ENCODE peak calls at places on chromosomes 2 and 18, in six cellular contexts. One of them, this sample, is unnamed.

GRCh38 chr2:238225911-238226697 is 13.7 kb downstream of the HES6 start:
- DNase-seq in HCEC 1CT: no peak
- DNase-seq in HuH-7: no peak
- DNase-seq in kidney tubule cell: no peak
- DNase-seq in DMS153: no peak
- DNase-seq in T-helper 22 cell: no peak
- DNase-seq in this sample: no peak

GRCh38 chr18:27713037-27713726 is 463.7 kb downstream of the CDH2 start:
- DNase-seq in HCEC 1CT: no peak
- DNase-seq in HuH-7: no peak
- DNase-seq in kidney tubule cell: no peak
- DNase-seq in DMS153: peak; percentile 81
- DNase-seq in T-helper 22 cell: no peak
- DNase-seq in this sample: no peak

GRCh38 chr2:43131890-43132522 is 94.4 kb downstream of the ZFP36L2 start:
- DNase-seq in HCEC 1CT: no peak
- DNase-seq in HuH-7: no peak
- DNase-seq in kidney tubule cell: no peak
- DNase-seq in DMS153: no peak
- DNase-seq in T-helper 22 cell: no peak
- DNase-seq in this sample: no peak

GRCh38 chr18:55763298-55763697 is 175.3 kb upstream of the TCF4 start:
- DNase-seq in HCEC 1CT: peak; percentile 58
- DNase-seq in HuH-7: no peak
- DNase-seq in kidney tubule cell: peak; percentile 96
- DNase-seq in DMS153: no peak
- DNase-seq in T-helper 22 cell: no peak
- DNase-seq in this sample: peak; percentile 59

GRCh38 chr2:215137741-215138340 is 585 bp downstream of the ABCA12 start:
- DNase-seq in HCEC 1CT: peak; percentile 56
- DNase-seq in HuH-7: no peak
- DNase-seq in kidney tubule cell: peak; percentile 71
- DNase-seq in DMS153: peak; percentile 30
- DNase-seq in T-helper 22 cell: no peak
- DNase-seq in this sample: no peak

GRCh38 chr2:110796724-110797301 is 64.4 kb downstream of the ACOXL start:
- DNase-seq in HCEC 1CT: no peak
- DNase-seq in HuH-7: no peak
- DNase-seq in kidney tubule cell: no peak
- DNase-seq in DMS153: no peak
- DNase-seq in T-helper 22 cell: no peak
- DNase-seq in this sample: no peak

GRCh38 chr2:26647981-26648380 is 6.8 kb upstream of the CIB4 start:
- DNase-seq in HCEC 1CT: no peak
- DNase-seq in HuH-7: no peak
- DNase-seq in kidney tubule cell: no peak
- DNase-seq in DMS153: no peak
- DNase-seq in T-helper 22 cell: no peak
- DNase-seq in this sample: no peak

GRCh38 chr2:229071292-229071976 is 199.7 kb downstream of the PID1 start:
- DNase-seq in HCEC 1CT: peak; percentile 24
- DNase-seq in HuH-7: no peak
- DNase-seq in kidney tubule cell: no peak
- DNase-seq in DMS153: no peak
- DNase-seq in T-helper 22 cell: no peak
- DNase-seq in this sample: no peak

GRCh38 chr2:225742487-225742886 is 343.0 kb downstream of the NYAP2 start:
- DNase-seq in HCEC 1CT: no peak
- DNase-seq in HuH-7: no peak
- DNase-seq in kidney tubule cell: no peak
- DNase-seq in DMS153: no peak
- DNase-seq in T-helper 22 cell: no peak
- DNase-seq in this sample: no peak

GRCh38 chr2:232624554-232624842 is 8.9 kb upstream of the EFHD1 start:
- DNase-seq in HCEC 1CT: no peak
- DNase-seq in HuH-7: no peak
- DNase-seq in kidney tubule cell: no peak
- DNase-seq in DMS153: no peak
- DNase-seq in T-helper 22 cell: no peak
- DNase-seq in this sample: no peak

GRCh38 chr2:46985512-46985911 is 69.9 kb upstream of the MCFD2 start:
- DNase-seq in HCEC 1CT: peak; percentile 11
- DNase-seq in HuH-7: no peak
- DNase-seq in kidney tubule cell: peak; percentile 85
- DNase-seq in DMS153: no peak
- DNase-seq in T-helper 22 cell: no peak
- DNase-seq in this sample: no peak